ENCODE peak calls at places on chromosomes 4 and X, in four cellular contexts. U is HepG2, E is K562, H is GM12878. T is an unnamed sample.

GRCh38 chr4:102438873-102439614 is 62.1 kb upstream of the NFKB1 start:
- DNase-seq in H (no peak), E (peak), U (peak), T (peak)

GRCh38 chr4:159227984-159228383 is 125.1 kb downstream of the RAPGEF2 start:
- DNase-seq in E (no peak), U (peak), H (no peak), T (peak)

GRCh38 chr4:42150653-42151567 is 1.5 kb downstream of the BEND4 start:
- DNase-seq in U (no peak), H (no peak), E (no peak), T (no peak)

GRCh38 chrX:56066016-56066415 is 166.1 kb upstream of the KLF8 start:
- DNase-seq in U (no peak), E (no peak), H (peak), T (no peak)

GRCh38 chr4:13521047-13521446 is 23.3 kb downstream of the NKX3-2 start:
- DNase-seq in U (no peak), E (no peak), H (no peak), T (no peak)

GRCh38 chr4:189376901-189377300 is 563.8 kb upstream of the FRG1 start:
- DNase-seq in H (no peak), U (no peak), E (no peak), T (no peak)

GRCh38 chr4:161564230-161564834 is 599.5 kb downstream of the FSTL5 start:
- DNase-seq in U (no peak), E (no peak), H (no peak), T (peak)

GRCh38 chrX:4579999-4580398 is 866.5 kb upstream of the PRKX start:
- DNase-seq in E (no peak), U (no peak), H (no peak), T (no peak)

GRCh38 chrX:21741869-21742701 is 15.8 kb downstream of the SMPX start:
- DNase-seq in U (no peak), H (no peak), E (no peak), T (no peak)

GRCh38 chrX:68254738-68255645 is 178.3 kb downstream of the OPHN1 start:
- DNase-seq in E (no peak), H (no peak), U (no peak), T (no peak)

GRCh38 chr4:154578919-154579318 is 11.6 kb downstream of the FGA start:
- DNase-seq in U (no peak), E (no peak), H (no peak), T (no peak)

GRCh38 chr4:10371869-10372471 is 85.3 kb downstream of the ZNF518B start:
- DNase-seq in U (no peak), H (no peak), E (peak), T (no peak)

GRCh38 chr4:77994194-77994721 is 62.9 kb upstream of the FRAS1 start:
- DNase-seq in E (peak), U (peak), H (no peak), T (peak)

GRCh38 chrX:13215729-13216128 is 104.1 kb downstream of the ATXN3L start:
- DNase-seq in E (no peak), U (no peak), H (no peak), T (no peak)

GRCh38 chr4:105710012-105710600 is 1.5 kb downstream of the GSTCD start:
- DNase-seq in E (no peak), H (no peak), U (no peak), T (no peak)

GRCh38 chr4:10237131-10237530 is 120.5 kb upstream of the WDR1 start:
- DNase-seq in E (no peak), U (no peak), H (no peak), T (no peak)

GRCh38 chrX:13791559-13791958 is 25.3 kb downstream of the GPM6B start:
- DNase-seq in U (no peak), H (no peak), E (no peak), T (no peak)

GRCh38 chrX:27565992-27566391 is 24.2 kb upstream of the DCAF8L2 start:
- DNase-seq in H (no peak), U (peak), E (peak), T (peak)

GRCh38 chrX:100296183-100296753 is 113.8 kb downstream of the PCDH19 start:
- DNase-seq in H (no peak), E (no peak), U (no peak), T (no peak)

GRCh38 chr4:66691101-66691500 is 854.2 kb downstream of the CENPC start:
- DNase-seq in H (no peak), U (no peak), E (no peak), T (no peak)

GRCh38 chrX:102745513-102746133 is 25.1 kb downstream of the GPRASP3 start:
- DNase-seq in H (no peak), E (no peak), U (no peak), T (no peak)

GRCh38 chr4:81164623-81165416 is 50.2 kb downstream of the PRKG2 start:
- DNase-seq in E (no peak), U (peak), H (no peak), T (no peak)

GRCh38 chr4:16245241-16245640 is 19.0 kb upstream of the TAPT1 start:
- DNase-seq in H (no peak), E (no peak), U (no peak), T (no peak)

GRCh38 chr4:125551967-125552366 is 237.2 kb downstream of the FAT4 start:
- DNase-seq in H (no peak), E (no peak), U (no peak), T (no peak)

GRCh38 chr4:163395055-163395454 is 51.4 kb downstream of the NPY5R start:
- DNase-seq in H (no peak), E (no peak), U (no peak), T (no peak)

GRCh38 chr4:52729586-52729985 is 21.6 kb downstream of the ERVMER34-1 start:
- DNase-seq in U (no peak), H (no peak), E (no peak), T (no peak)

GRCh38 chrX:23786268-23786815 is 3.4 kb downstream of the SAT1 start:
- DNase-seq in U (no peak), E (no peak), H (no peak), T (peak)

GRCh38 chr4:3524920-3525319 is 7.3 kb downstream of the LRPAP1 start:
- DNase-seq in H (no peak), U (no peak), E (no peak), T (no peak)

GRCh38 chrX:130826249-130826648 is 76.8 kb downstream of the ENOX2 start:
- DNase-seq in U (no peak), E (no peak), H (no peak), T (no peak)

GRCh38 chr4:76354517-76355473 is 48.3 kb downstream of the STBD1 start:
- DNase-seq in E (no peak), H (no peak), U (no peak), T (no peak)
- TF ChIP-seq MYC in E (no peak), H (no peak), U (no peak), T (no peak)

GRCh38 chr4:98929341-98930267 is 671 bp upstream of the EIF4E start:
- DNase-seq in E (peak), U (peak), H (peak), T (peak)
- TF ChIP-seq POLR2AphosphoS5 in E (peak), U (peak), H (peak), T (peak)

GRCh38 chr4:76830612-76831474 is 67.1 kb downstream of the SOWAHB start:
- DNase-seq in E (no peak), U (peak), H (no peak), T (peak)
- TF ChIP-seq MYC in E (no peak), U (no peak), H (no peak), T (no peak)

GRCh38 chr4:878796-879729 is 53.1 kb downstream of the GAK start:
- DNase-seq in H (no peak), U (no peak), E (no peak), T (no peak)
- TF ChIP-seq POLR2AphosphoS5 in H (no peak), U (no peak), E (no peak), T (no peak)

DNA sequence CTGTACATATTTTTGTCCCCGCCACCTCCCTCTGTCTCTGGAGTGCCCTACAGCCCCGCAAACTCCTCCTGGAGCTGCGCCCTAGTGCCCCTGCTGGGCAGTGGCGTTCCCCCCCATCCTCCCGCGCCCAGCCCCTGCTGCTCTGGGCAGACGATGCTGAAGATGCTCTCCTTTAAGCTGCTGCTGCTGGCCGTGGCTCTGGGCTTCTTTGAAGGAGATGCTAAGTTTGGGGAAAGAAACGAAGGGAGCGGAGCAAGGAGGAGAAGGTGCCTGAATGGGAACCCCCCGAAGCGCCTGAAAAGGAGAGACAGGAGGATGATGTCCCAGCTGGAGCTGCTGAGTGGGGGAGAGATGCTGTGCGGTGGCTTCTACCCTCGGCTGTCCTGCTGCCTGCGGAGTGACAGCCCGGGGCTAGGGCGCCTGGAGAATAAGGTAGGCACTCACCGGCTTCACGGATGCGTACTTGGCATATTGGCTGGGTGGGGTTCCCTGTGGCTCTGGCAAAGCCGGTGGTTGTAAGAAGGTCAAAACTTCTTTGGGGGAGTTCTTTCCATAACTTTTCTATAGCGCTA is 653 bp downstream of the HHIP start:
- DNase-seq in H (no peak), U (no peak), E (no peak), T (peak)
- TF ChIP-seq MYC in H (no peak), U (no peak), E (no peak), T (no peak)

GRCh38 chrX:14936561-14936960 is 63.3 kb downstream of the MOSPD2 start:
- DNase-seq in E (peak), U (no peak), H (no peak), T (no peak)

GRCh38 chrX:14943963-14944362 is 70.7 kb downstream of the MOSPD2 start:
- DNase-seq in E (no peak), U (no peak), H (no peak), T (no peak)

GRCh38 chrX:14942341-14942740 is 69.1 kb downstream of the MOSPD2 start:
- DNase-seq in E (no peak), U (no peak), H (no peak), T (no peak)

GRCh38 chrX:14941301-14941700 is 68.1 kb downstream of the MOSPD2 start:
- DNase-seq in H (no peak), U (no peak), E (no peak), T (no peak)

DNA sequence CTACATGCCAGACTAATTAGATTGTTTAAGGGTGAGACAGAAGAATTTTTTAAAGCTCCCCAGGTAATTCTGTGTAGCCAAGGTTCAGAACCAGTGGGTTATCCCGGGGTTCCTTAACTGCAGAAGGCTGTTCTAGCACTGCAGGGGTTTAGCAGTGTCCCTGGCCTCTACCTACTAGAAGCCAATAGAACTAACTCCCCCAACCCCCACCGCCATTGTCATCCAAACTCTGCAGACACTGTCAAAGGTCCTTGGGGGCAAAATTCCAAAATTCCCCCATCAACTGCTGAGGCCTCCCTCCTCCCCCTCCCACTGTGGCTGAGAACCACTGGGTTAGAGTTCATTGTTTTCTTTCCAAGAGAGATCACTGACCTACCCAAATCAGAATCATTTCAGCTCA is 66.4 kb downstream of the MOSPD2 start:
- DNase-seq in E (no peak), H (no peak), U (no peak), T (no peak)
- TF ChIP-seq POLR2AphosphoS5 in E (no peak), H (no peak), U (no peak), T (no peak)

T was measured in endothelial cell of umbilical vein.